ENCODE peak calls at places on chromosomes 16 and 17, in seven cellular contexts. S is breast epithelium, G is A549, B is transverse colon, R is body of pancreas, X is uterus, V is right lobe of liver. J is an unnamed sample.

GRCh38 chr16:74984194-74984669 is 691 bp downstream of the WDR59 start:
- DNase-seq in X (no peak), V (no peak), G (peak), B (no peak), R (no peak), S (no peak), J (no peak)

GRCh38 chr17:6366144-6366755 is 68.7 kb downstream of the AIPL1 start:
- DNase-seq in G (no peak), V (no peak), R (peak), S (no peak), B (no peak), X (no peak), J (no peak)

GRCh38 chr17:74585711-74586110 is 6.4 kb downstream of the CD300LD start:
- DNase-seq in R (no peak), V (no peak), X (no peak), G (no peak), S (no peak), B (no peak), J (no peak)

GRCh38 chr17:72476575-72476986 is 355.8 kb downstream of the SOX9 start:
- DNase-seq in B (no peak), X (no peak), G (no peak), R (peak), V (no peak), S (no peak), J (peak)

GRCh38 chr17:37447641-37448040 is 41.0 kb downstream of the TADA2A start:
- DNase-seq in S (no peak), X (no peak), V (no peak), B (no peak), R (no peak), G (peak), J (no peak)

GRCh38 chr17:48907713-48908046 is 527 bp upstream of the UBE2Z start:
- DNase-seq in R (no peak), G (no peak), B (no peak), S (no peak), X (no peak), V (no peak), J (no peak)

GRCh38 chr16:66508914-66509496 is 40.9 kb downstream of the TK2 start:
- DNase-seq in X (no peak), V (no peak), B (no peak), R (no peak), S (no peak), G (no peak), J (peak)

GRCh38 chr16:46729326-46729995 is 18.7 kb downstream of the MYLK3 start:
- DNase-seq in G (no peak), B (no peak), R (no peak), V (no peak), X (no peak), S (no peak), J (no peak)

GRCh38 chr17:48927978-48928716 is 16.5 kb downstream of the SNF8 start:
- DNase-seq in G (no peak), V (no peak), X (no peak), R (no peak), S (no peak), B (no peak), J (no peak)

GRCh38 chr17:55845385-55845784 is 94.5 kb downstream of the PCTP start:
- DNase-seq in B (peak), R (peak), X (peak), V (peak), G (peak), S (no peak), J (peak)

GRCh38 chr17:40791808-40792436 is 7.8 kb downstream of the KRT28 start:
- DNase-seq in B (no peak), G (peak), S (no peak), V (no peak), R (no peak), X (no peak), J (no peak)

GRCh38 chr17:49035470-49036269 is 38.5 kb downstream of the IGF2BP1 start:
- DNase-seq in B (peak), S (peak), G (peak), X (peak), V (no peak), R (peak), J (peak)

GRCh38 chr16:30521873-30522641 is 4.3 kb downstream of the ZNF768 start:
- DNase-seq in G (peak), X (no peak), B (peak), S (no peak), R (no peak), V (no peak), J (no peak)

GRCh38 chr17:5730373-5730772 is 146.1 kb upstream of the NLRP1 start:
- DNase-seq in V (no peak), B (no peak), G (no peak), X (no peak), R (no peak), S (no peak), J (no peak)

GRCh38 chr17:70021726-70022125 is 53.3 kb upstream of the KCNJ16 start:
- DNase-seq in S (no peak), V (no peak), B (no peak), R (no peak), X (no peak), G (no peak), J (no peak)

GRCh38 chr17:4566785-4567184 is 6.4 kb upstream of the GGT6 start:
- DNase-seq in B (peak), X (peak), V (no peak), G (peak), S (no peak), R (peak), J (peak)

GRCh38 chr17:76517638-76518038 is 16.4 kb upstream of the RHBDF2 start:
- DNase-seq in S (no peak), G (no peak), V (no peak), X (no peak), B (no peak), R (no peak), J (no peak)

GRCh38 chr17:58332720-58333395 is 4.3 kb upstream of the TSPOAP1 start:
- DNase-seq in X (no peak), B (no peak), G (no peak), V (peak), R (no peak), S (no peak), J (no peak)

GRCh38 chr17:15914400-15915165 is 30.3 kb upstream of the ADORA2B start:
- DNase-seq in B (no peak), G (no peak), X (no peak), V (no peak), S (no peak), R (no peak), J (peak)

GRCh38 chr17:38727661-38728220 is 2.4 kb upstream of the CISD3 start:
- DNase-seq in V (no peak), B (no peak), R (no peak), G (no peak), X (no peak), S (no peak), J (no peak)

GRCh38 chr17:78000351-78000750 is 41.8 kb downstream of the TNRC6C start:
- DNase-seq in V (no peak), S (no peak), G (no peak), B (no peak), R (no peak), X (no peak), J (no peak)

GRCh38 chr17:44757045-44757917 is 1.5 kb upstream of the ADAM11 start:
- DNase-seq in V (no peak), R (no peak), X (no peak), S (no peak), G (no peak), B (no peak), J (no peak)

GRCh38 chr16:66728804-66729203 is 22.6 kb downstream of the DYNC1LI2 start:
- DNase-seq in V (no peak), G (no peak), S (no peak), B (no peak), X (no peak), R (peak), J (no peak)

GRCh38 chr16:1745900-1746692 is 25.2 kb downstream of the NME3 start:
- DNase-seq in G (no peak), R (no peak), S (no peak), V (no peak), B (no peak), X (no peak), J (no peak)

GRCh38 chr17:72334205-72334604 is 213.4 kb downstream of the SOX9 start:
- DNase-seq in B (no peak), S (no peak), X (no peak), R (no peak), G (no peak), V (no peak), J (no peak)

GRCh38 chr17:28861393-28862203 is 6.8 kb downstream of the ERAL1 start:
- DNase-seq in S (no peak), G (no peak), X (no peak), B (peak), V (no peak), R (no peak), J (no peak)

GRCh38 chr16:56793504-56793903 is 63.6 kb downstream of the NUP93 start:
- DNase-seq in S (no peak), X (no peak), G (peak), V (no peak), R (peak), B (no peak), J (no peak)

GRCh38 chr17:42305543-42306384 is 17.5 kb downstream of the STAT5A start:
- DNase-seq in S (no peak), V (no peak), G (no peak), R (no peak), X (no peak), B (no peak), J (no peak)

GRCh38 chr17:82787081-82787848 is 35.4 kb downstream of the TBCD start:
- DNase-seq in G (no peak), S (peak), B (peak), R (no peak), X (peak), V (no peak), J (no peak)

GRCh38 chr16:74297296-74297665 is 667 bp downstream of the PSMD7 start:
- DNase-seq in R (no peak), X (no peak), B (peak), S (no peak), V (no peak), G (peak), J (no peak)

GRCh38 chr17:63405741-63406261 is 40.3 kb downstream of the CYB561 start:
- DNase-seq in S (no peak), B (no peak), G (peak), V (no peak), X (no peak), R (no peak), J (no peak)

GRCh38 chr17:40803617-40804082 is 3.9 kb upstream of the KRT28 start:
- DNase-seq in X (peak), B (peak), R (peak), V (peak), G (peak), S (peak), J (peak)

GRCh38 chr16:9909072-9909471 is 273.2 kb downstream of the GRIN2A start:
- DNase-seq in V (no peak), S (no peak), G (no peak), B (no peak), R (no peak), X (no peak), J (no peak)

GRCh38 chr17:74796211-74796610 is 20.1 kb upstream of the NAT9 start:
- DNase-seq in R (no peak), X (no peak), S (no peak), B (no peak), V (no peak), G (no peak), J (no peak)

GRCh38 chr16:11708421-11708820 is 34.2 kb downstream of the TXNDC11 start:
- DNase-seq in S (no peak), B (no peak), V (no peak), G (no peak), R (no peak), X (no peak), J (no peak)
- H3K27ac ChIP-seq in S (no peak), B (no peak), V (no peak), G (no peak), R (peak), X (peak), J (no peak)

DNA sequence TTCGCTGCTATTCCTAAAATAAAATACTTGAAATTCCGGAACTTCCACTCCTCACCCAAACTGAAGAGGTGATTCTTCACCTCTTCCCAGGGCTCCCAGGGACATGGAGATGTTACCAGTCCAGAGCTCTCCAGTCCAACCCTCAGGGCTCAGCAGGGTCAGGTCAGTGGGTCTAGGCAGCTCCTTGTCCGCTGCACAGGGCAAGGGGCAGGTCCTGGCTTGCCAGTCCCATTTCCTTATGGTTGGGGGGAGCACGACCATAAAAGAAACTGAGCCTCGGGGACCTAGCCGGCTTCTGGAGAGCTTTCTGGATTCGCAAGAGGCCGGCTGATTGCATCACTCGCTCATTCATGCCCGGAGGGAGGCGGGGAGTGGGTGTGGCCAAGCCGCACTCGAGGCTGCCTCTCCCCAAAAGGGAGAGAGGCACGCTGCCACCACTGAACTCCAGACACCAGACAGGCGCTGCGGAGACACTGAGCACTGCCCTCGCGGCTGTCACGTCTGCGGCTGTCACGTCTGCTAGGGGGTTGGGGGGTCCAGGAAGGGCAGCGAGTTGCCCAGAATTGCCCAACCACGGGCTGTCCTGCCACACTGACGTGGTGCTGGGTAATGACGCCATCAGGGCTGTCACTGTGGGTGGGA is 15.8 kb downstream of the SLC7A5 start:
- DNase-seq in B (peak), X (peak), R (peak), S (peak), G (peak), V (peak), J (peak)
- TF ChIP-seq POLR2A in B (peak), X (peak), R (peak), S (no peak), G (peak), V (peak), J (no peak)

GRCh38 chr17:68101992-68102758 is 66.6 kb downstream of the KPNA2 start:
- DNase-seq in R (peak), G (no peak), V (no peak), B (peak), X (no peak), S (peak), J (peak)

GRCh38 chr17:68097161-68097805 is 61.7 kb downstream of the KPNA2 start:
- DNase-seq in B (no peak), R (no peak), S (no peak), G (no peak), X (no peak), V (no peak), J (no peak)

GRCh38 chr17:68101075-68101991 is 65.8 kb downstream of the KPNA2 start:
- DNase-seq in G (peak), R (peak), B (peak), X (peak), S (peak), V (peak), J (peak)

GRCh38 chr17:68103148-68103547 is 67.6 kb downstream of the KPNA2 start:
- DNase-seq in V (no peak), B (no peak), G (no peak), S (no peak), R (no peak), X (no peak), J (no peak)

DNA sequence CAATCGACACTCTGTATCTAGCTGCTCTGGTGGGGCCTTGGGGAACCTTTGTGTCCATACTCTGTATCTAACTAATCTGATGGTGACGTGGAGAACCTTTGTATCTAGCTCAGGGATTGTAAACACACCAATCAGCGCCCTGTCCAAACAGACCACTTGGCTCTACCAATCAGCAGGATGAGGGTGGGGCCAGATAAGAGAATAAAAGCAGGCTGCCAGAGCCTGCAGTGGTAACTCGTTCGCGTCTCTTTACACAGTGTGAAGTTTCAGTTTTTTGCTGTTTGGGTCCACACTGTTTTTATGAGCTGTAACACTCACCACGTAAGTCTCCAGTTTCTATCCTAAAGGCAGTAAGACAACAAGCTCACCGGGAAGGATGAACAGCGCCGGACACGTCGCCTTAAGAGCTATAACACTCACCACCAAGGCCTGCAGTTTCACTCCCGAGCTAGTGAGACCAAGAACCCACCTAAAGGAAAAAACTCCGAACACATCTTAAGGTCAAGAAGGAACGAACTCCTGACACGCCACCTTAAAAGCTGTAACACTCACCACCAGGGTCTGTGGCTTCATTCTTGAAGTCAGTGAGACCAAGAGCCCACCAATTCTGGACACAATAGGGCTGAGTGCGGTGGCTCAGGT is 64.6 kb downstream of the KPNA2 start:
- DNase-seq in G (no peak), R (no peak), S (no peak), B (no peak), X (no peak), V (no peak), J (no peak)
- H3K27ac ChIP-seq in G (no peak), R (no peak), S (no peak), B (no peak), X (peak), V (no peak), J (no peak)

GRCh38 chr17:81404557-81405165 is 9.4 kb downstream of the BAHCC1 start:
- DNase-seq in B (peak), R (no peak), V (no peak), G (no peak), S (no peak), X (no peak), J (no peak)
- TF ChIP-seq POLR2A in B (peak), R (no peak), V (no peak), G (no peak), S (no peak), X (no peak), J (no peak)

GRCh38 chr17:9473716-9474115 is 101.9 kb downstream of the STX8 start:
- DNase-seq in R (no peak), V (no peak), G (no peak), B (no peak), S (no peak), X (no peak), J (no peak)
- H3K27ac ChIP-seq in R (no peak), V (no peak), G (no peak), B (no peak), S (no peak), X (no peak), J (no peak)